ENCODE peak calls at places on chromosome X, in four cellular contexts. One of them, this sample, is unnamed.

GRCh38 chrX:43703211-43703791 is 47.2 kb downstream of the MAOA start:
- DNase-seq in DMS 273 treated with DMSO at 0.1 percent for 48 hours: no peak
- DNase-seq in neural crest cell: no peak
- DNase-seq in fibroblast of mammary gland: peak
- DNase-seq in this sample: peak

GRCh38 chrX:151396042-151396826 is 772 bp upstream of the VMA21 start:
- DNase-seq in DMS 273 treated with DMSO at 0.1 percent for 48 hours: peak
- DNase-seq in neural crest cell: no peak
- DNase-seq in fibroblast of mammary gland: peak
- DNase-seq in this sample: no peak

GRCh38 chrX:13077168-13077567 is 32.7 kb upstream of the FAM9C start:
- DNase-seq in DMS 273 treated with DMSO at 0.1 percent for 48 hours: no peak
- DNase-seq in neural crest cell: no peak
- DNase-seq in fibroblast of mammary gland: peak
- DNase-seq in this sample: peak

GRCh38 chrX:129665916-129666644 is 11.3 kb upstream of the APLN start:
- DNase-seq in DMS 273 treated with DMSO at 0.1 percent for 48 hours: no peak
- DNase-seq in neural crest cell: no peak
- DNase-seq in fibroblast of mammary gland: peak
- DNase-seq in this sample: peak

GRCh38 chrX:17052776-17053175 is 106.3 kb downstream of the REPS2 start:
- DNase-seq in DMS 273 treated with DMSO at 0.1 percent for 48 hours: peak
- DNase-seq in neural crest cell: no peak
- DNase-seq in fibroblast of mammary gland: no peak
- DNase-seq in this sample: no peak

GRCh38 chrX:48626401-48627298 is 29.4 kb downstream of the WDR13 start:
- DNase-seq in DMS 273 treated with DMSO at 0.1 percent for 48 hours: no peak
- DNase-seq in neural crest cell: no peak
- DNase-seq in fibroblast of mammary gland: peak
- DNase-seq in this sample: peak

GRCh38 chrX:11663875-11664210 is 1.9 kb downstream of the ARHGAP6 start:
- DNase-seq in DMS 273 treated with DMSO at 0.1 percent for 48 hours: no peak
- DNase-seq in neural crest cell: no peak
- DNase-seq in fibroblast of mammary gland: no peak
- DNase-seq in this sample: no peak

GRCh38 chrX:126485371-126485770 is 67.2 kb downstream of the DCAF12L1 start:
- DNase-seq in DMS 273 treated with DMSO at 0.1 percent for 48 hours: no peak
- DNase-seq in neural crest cell: no peak
- DNase-seq in fibroblast of mammary gland: no peak
- DNase-seq in this sample: no peak

GRCh38 chrX:56728321-56728720 is 722 bp upstream of the NBDY start:
- DNase-seq in DMS 273 treated with DMSO at 0.1 percent for 48 hours: no peak
- DNase-seq in neural crest cell: no peak
- DNase-seq in fibroblast of mammary gland: peak
- DNase-seq in this sample: peak

GRCh38 chrX:48998391-48998790 is 3.7 kb downstream of the GRIPAP1 start:
- DNase-seq in DMS 273 treated with DMSO at 0.1 percent for 48 hours: no peak
- DNase-seq in neural crest cell: no peak
- DNase-seq in fibroblast of mammary gland: no peak
- DNase-seq in this sample: no peak

GRCh38 chrX:36856849-36857248 is 151.3 kb upstream of the FAM47C start:
- DNase-seq in DMS 273 treated with DMSO at 0.1 percent for 48 hours: no peak
- DNase-seq in neural crest cell: no peak
- DNase-seq in fibroblast of mammary gland: peak
- DNase-seq in this sample: no peak

GRCh38 chrX:84467898-84468297 is 34.4 kb downstream of the HDX start:
- DNase-seq in DMS 273 treated with DMSO at 0.1 percent for 48 hours: no peak
- DNase-seq in neural crest cell: no peak
- DNase-seq in fibroblast of mammary gland: no peak
- DNase-seq in this sample: no peak

GRCh38 chrX:19512961-19513360 is 2.3 kb downstream of the MAP3K15 start:
- DNase-seq in DMS 273 treated with DMSO at 0.1 percent for 48 hours: no peak
- DNase-seq in neural crest cell: no peak
- DNase-seq in fibroblast of mammary gland: no peak
- DNase-seq in this sample: no peak

GRCh38 chrX:15292861-15293260 is 22.6 kb downstream of the ASB11 start:
- DNase-seq in DMS 273 treated with DMSO at 0.1 percent for 48 hours: no peak
- DNase-seq in neural crest cell: no peak
- DNase-seq in fibroblast of mammary gland: no peak
- DNase-seq in this sample: no peak

GRCh38 chrX:22351966-22352365 is 79.3 kb downstream of the CBLL2 start:
- DNase-seq in DMS 273 treated with DMSO at 0.1 percent for 48 hours: no peak
- DNase-seq in neural crest cell: no peak
- DNase-seq in fibroblast of mammary gland: peak
- DNase-seq in this sample: no peak

GRCh38 chrX:131816551-131817136 is 206.5 kb upstream of the STK26 start:
- DNase-seq in DMS 273 treated with DMSO at 0.1 percent for 48 hours: no peak
- DNase-seq in neural crest cell: no peak
- DNase-seq in fibroblast of mammary gland: peak
- DNase-seq in this sample: peak

GRCh38 chrX:22249371-22249770 is 23.3 kb upstream of the CBLL2 start:
- DNase-seq in DMS 273 treated with DMSO at 0.1 percent for 48 hours: no peak
- DNase-seq in neural crest cell: no peak
- DNase-seq in fibroblast of mammary gland: no peak
- DNase-seq in this sample: no peak

GRCh38 chrX:108163333-108164082 is 71.9 kb downstream of the ATG4A start:
- DNase-seq in DMS 273 treated with DMSO at 0.1 percent for 48 hours: no peak
- DNase-seq in neural crest cell: no peak
- DNase-seq in fibroblast of mammary gland: no peak
- DNase-seq in this sample: no peak

GRCh38 chrX:100089724-100090123 is 320.3 kb downstream of the PCDH19 start:
- DNase-seq in DMS 273 treated with DMSO at 0.1 percent for 48 hours: no peak
- DNase-seq in neural crest cell: no peak
- DNase-seq in fibroblast of mammary gland: no peak
- DNase-seq in this sample: no peak

GRCh38 chrX:133495464-133496391 is 80.4 kb upstream of the GPC4 start:
- DNase-seq in DMS 273 treated with DMSO at 0.1 percent for 48 hours: no peak
- DNase-seq in neural crest cell: no peak
- DNase-seq in fibroblast of mammary gland: peak
- DNase-seq in this sample: no peak

GRCh38 chrX:17559728-17560379 is 177.4 kb upstream of the SCML1 start:
- DNase-seq in DMS 273 treated with DMSO at 0.1 percent for 48 hours: no peak
- DNase-seq in neural crest cell: no peak
- DNase-seq in fibroblast of mammary gland: peak
- DNase-seq in this sample: peak

GRCh38 chrX:110746014-110746413 is 49.6 kb downstream of the CHRDL1 start:
- DNase-seq in DMS 273 treated with DMSO at 0.1 percent for 48 hours: no peak
- DNase-seq in neural crest cell: no peak
- DNase-seq in fibroblast of mammary gland: no peak
- DNase-seq in this sample: no peak

GRCh38 chrX:143788265-143788664 is 67.7 kb upstream of the SPANXN2 start:
- DNase-seq in DMS 273 treated with DMSO at 0.1 percent for 48 hours: no peak
- DNase-seq in neural crest cell: peak
- DNase-seq in fibroblast of mammary gland: peak
- DNase-seq in this sample: no peak

GRCh38 chrX:153670748-153671588 is 2.6 kb downstream of the PNCK start:
- DNase-seq in DMS 273 treated with DMSO at 0.1 percent for 48 hours: no peak
- DNase-seq in neural crest cell: no peak
- DNase-seq in fibroblast of mammary gland: no peak
- DNase-seq in this sample: no peak

GRCh38 chrX:41558531-41558930 is 111.4 kb downstream of the NYX start:
- DNase-seq in DMS 273 treated with DMSO at 0.1 percent for 48 hours: no peak
- DNase-seq in neural crest cell: no peak
- DNase-seq in fibroblast of mammary gland: peak
- DNase-seq in this sample: no peak

GRCh38 chrX:46648660-46649059 is 75.1 kb downstream of the CHST7 start:
- DNase-seq in DMS 273 treated with DMSO at 0.1 percent for 48 hours: no peak
- DNase-seq in neural crest cell: no peak
- DNase-seq in fibroblast of mammary gland: no peak
- DNase-seq in this sample: no peak

GRCh38 chrX:39613508-39613921 is 484.2 kb downstream of the BCOR start:
- DNase-seq in DMS 273 treated with DMSO at 0.1 percent for 48 hours: no peak
- DNase-seq in neural crest cell: no peak
- DNase-seq in fibroblast of mammary gland: no peak
- DNase-seq in this sample: no peak

GRCh38 chrX:107565916-107566602 is 62.3 kb upstream of the PRPS1 start:
- DNase-seq in DMS 273 treated with DMSO at 0.1 percent for 48 hours: peak
- DNase-seq in neural crest cell: peak
- DNase-seq in fibroblast of mammary gland: peak
- DNase-seq in this sample: no peak

GRCh38 chrX:68938244-68939004 is 109.6 kb downstream of the EFNB1 start:
- DNase-seq in DMS 273 treated with DMSO at 0.1 percent for 48 hours: no peak
- DNase-seq in neural crest cell: no peak
- DNase-seq in fibroblast of mammary gland: peak
- DNase-seq in this sample: no peak

GRCh38 chrX:150897371-150898319 is 823 bp downstream of the CD99L2 start:
- DNase-seq in DMS 273 treated with DMSO at 0.1 percent for 48 hours: no peak
- DNase-seq in neural crest cell: no peak
- DNase-seq in fibroblast of mammary gland: peak
- DNase-seq in this sample: no peak

GRCh38 chrX:3124041-3124440 is 82.8 kb downstream of the ARSF start:
- DNase-seq in DMS 273 treated with DMSO at 0.1 percent for 48 hours: no peak
- DNase-seq in neural crest cell: no peak
- DNase-seq in fibroblast of mammary gland: no peak
- DNase-seq in this sample: no peak

This sample was measured in SJSA1.